ENCODE peak calls at places on chromosomes 1 and 21, in five cellular contexts. Z is cardiac muscle cell, L is heart left ventricle, I is right lobe of liver, R is thyroid gland. E is an unnamed sample. For H3K36me3 and H3K9me3, the result is how much of the 10 kb centered on the place peaks cover.

GRCh38 chr1:53470155-53470554 is 11.0 kb downstream of the DMRTB1 start:
- DNase-seq in Z (peak), R (peak), L (peak), I (peak), E (peak)

GRCh38 chr1:211036701-211037494 is 97.0 kb downstream of the KCNH1 start:
- DNase-seq in Z (peak), I (no peak), L (no peak), R (no peak), E (peak)

GRCh38 chr21:35147439-35147838 is 98.3 kb upstream of the RUNX1 start:
- DNase-seq in R (no peak), L (no peak), Z (no peak), I (no peak), E (no peak)

GRCh38 chr1:59350521-59350920 is 53.6 kb downstream of the FGGY start:
- DNase-seq in R (no peak), Z (peak), I (no peak), L (no peak), E (no peak)

GRCh38 chr1:101388904-101389546 is 152.2 kb downstream of the S1PR1 start:
- DNase-seq in I (no peak), L (no peak), Z (peak), R (no peak), E (no peak)

GRCh38 chr1:198534540-198535413 is 5.7 kb downstream of the ATP6V1G3 start:
- DNase-seq in L (no peak), R (no peak), Z (no peak), I (no peak), E (no peak)

GRCh38 chr1:204154525-204155255 is 2.8 kb upstream of the ETNK2 start:
- DNase-seq in I (no peak), Z (no peak), R (no peak), L (no peak), E (no peak)

GRCh38 chr21:35578831-35579470 is 481.4 kb downstream of the SETD4 start:
- DNase-seq in Z (peak), L (no peak), R (no peak), I (no peak), E (no peak)

GRCh38 chr1:225710804-225711203 is 57.9 kb upstream of the ENAH start:
- DNase-seq in R (no peak), Z (peak), I (no peak), L (no peak), E (no peak)

GRCh38 chr21:36092676-36093075 is 22.9 kb downstream of the CBR1 start:
- DNase-seq in Z (no peak), R (no peak), I (no peak), L (no peak), E (no peak)

GRCh38 chr1:225946082-225946620 is 5.1 kb upstream of the LEFTY2 start:
- DNase-seq in L (no peak), Z (no peak), I (no peak), R (no peak), E (no peak)

GRCh38 chr1:39275836-39276507 is 71.5 kb downstream of the MACF1 start:
- DNase-seq in R (no peak), I (no peak), L (no peak), Z (no peak), E (no peak)

GRCh38 chr1:207691006-207691405 is 46.1 kb downstream of the CR1L start:
- DNase-seq in I (no peak), Z (no peak), L (no peak), R (no peak), E (no peak)

GRCh38 chr1:31795096-31795675 is 20.6 kb downstream of the SPOCD1 start:
- DNase-seq in I (no peak), Z (no peak), L (no peak), R (no peak), E (no peak)

GRCh38 chr21:18917602-18918001 is 514.0 kb upstream of the TMPRSS15 start:
- DNase-seq in Z (no peak), R (no peak), L (no peak), I (no peak), E (no peak)

GRCh38 chr1:243930822-243931671 is 81.0 kb upstream of the AKT3 start:
- DNase-seq in L (no peak), R (no peak), Z (peak), I (no peak), E (peak)

GRCh38 chr1:233253231-233254038 is 42.1 kb downstream of the PCNX2 start:
- DNase-seq in I (no peak), L (no peak), Z (peak), R (no peak), E (no peak)

GRCh38 chr1:51442198-51442597 is 76.9 kb downstream of the EPS15 start:
- DNase-seq in L (no peak), Z (no peak), I (no peak), R (no peak), E (no peak)

GRCh38 chr1:41823453-41823852 is 95.3 kb downstream of the HIVEP3 start:
- DNase-seq in R (peak), Z (peak), L (no peak), I (no peak), E (peak)

GRCh38 chr1:94660994-94661393 is 119.4 kb upstream of the F3 start:
- DNase-seq in Z (peak), I (no peak), R (no peak), L (no peak), E (peak)

GRCh38 chr1:113074237-113074636 is 1.2 kb downstream of the LRIG2 start:
- DNase-seq in I (no peak), L (no peak), R (no peak), Z (no peak), E (no peak)

GRCh38 chr1:1677718-1678580 is 14.6 kb downstream of the SLC35E2B start:
- DNase-seq in Z (no peak), R (no peak), L (peak), I (no peak), E (no peak)

GRCh38 chr1:207811920-207812720 is 60.3 kb downstream of the CD46 start:
- DNase-seq in L (peak), R (peak), Z (peak), I (peak), E (no peak)

GRCh38 chr1:234188454-234188792 is 184.8 kb upstream of the COA6 start:
- DNase-seq in R (no peak), Z (no peak), L (no peak), I (no peak), E (no peak)

GRCh38 chr1:64982134-64982533 is 15.8 kb upstream of the JAK1 start:
- DNase-seq in Z (no peak), R (no peak), L (no peak), I (no peak), E (no peak)

GRCh38 chr1:107776898-107777663 is 187.9 kb downstream of the VAV3 start:
- DNase-seq in L (no peak), Z (no peak), I (no peak), R (no peak), E (no peak)

GRCh38 chr1:47180603-47181094 is 9.2 kb downstream of the PDZK1IP1 start:
- DNase-seq in L (no peak), I (no peak), R (peak), Z (peak), E (no peak)

GRCh38 chr1:41322835-41323234 is 38.4 kb upstream of the FOXO6 start:
- DNase-seq in L (no peak), Z (peak), R (no peak), I (peak), E (peak)

GRCh38 chr1:34858901-34859441 is 578 bp downstream of the SMIM12 start:
- DNase-seq in R (no peak), Z (peak), I (peak), L (no peak), E (peak)

GRCh38 chr1:208058212-208059155 is 147.6 kb upstream of the CD34 start:
- DNase-seq in Z (peak), I (no peak), R (peak), L (no peak), E (no peak)

GRCh38 chr1:204941415-204942338 is 71.0 kb downstream of the NFASC start:
- DNase-seq in Z (peak), R (peak), I (peak), L (peak), E (peak)

GRCh38 chr1:6105218-6105679 is 59.6 kb downstream of the KCNAB2 start:
- DNase-seq in L (peak), I (no peak), Z (no peak), R (no peak), E (no peak)

GRCh38 chr1:15939181-15940109 is 36.5 kb downstream of the ZBTB17 start:
- DNase-seq in I (peak), L (peak), Z (no peak), R (peak), E (peak)
- H3K36me3 ChIP-seq in I (half or more), L (half or more), Z (half or more), R (half or more), E (half or more)

GRCh38 chr1:228094432-228095016 is 8.6 kb downstream of the C1orf35 start:
- DNase-seq in I (no peak), L (no peak), Z (no peak), R (no peak), E (no peak)
- H3K9me3 ChIP-seq in I (under half), L (under half), Z (under half), R (under half), E (under half)

GRCh38 chr1:16209847-16210407 is 2.5 kb downstream of the ARHGEF19 start:
- DNase-seq in Z (no peak), L (no peak), I (no peak), R (no peak), E (peak)

GRCh38 chr1:16212251-16212961 is at the start of gene ARHGEF19:
- DNase-seq in L (no peak), Z (no peak), I (no peak), R (peak), E (no peak)

GRCh38 chr1:16210581-16210980 is 1.9 kb downstream of the ARHGEF19 start:
- DNase-seq in I (no peak), R (no peak), L (no peak), Z (no peak), E (no peak)

GRCh38 chr1:16211824-16212223 is 628 bp downstream of the ARHGEF19 start:
- DNase-seq in L (peak), I (no peak), Z (no peak), R (no peak), E (no peak)

DNA sequence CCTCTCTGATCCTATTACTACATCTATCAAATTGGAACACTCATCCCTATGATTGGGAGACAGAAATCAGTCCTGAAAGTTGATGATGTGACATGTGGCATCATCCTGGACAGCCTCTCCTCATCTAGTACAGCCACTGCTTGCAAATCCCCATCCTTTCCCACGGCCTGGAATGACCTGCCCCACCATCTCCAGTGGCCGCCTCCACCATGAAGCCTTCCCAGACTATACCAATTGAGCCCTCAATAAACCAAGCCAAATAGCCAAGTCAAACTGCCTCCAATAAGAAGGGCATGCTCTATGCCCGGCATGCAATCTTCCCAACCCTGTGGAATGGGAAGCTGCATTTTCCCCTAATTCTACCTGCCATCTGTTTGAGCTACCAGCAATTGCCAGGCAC is 561 bp upstream of the ARHGEF19 start:
- DNase-seq in Z (no peak), I (no peak), L (peak), R (no peak), E (no peak)
- H3K4me3 ChIP-seq in Z (no peak), I (no peak), L (no peak), R (no peak), E (no peak)

GRCh38 chr1:235714205-235714897 is 64.8 kb upstream of the GNG4 start:
- DNase-seq in Z (no peak), L (no peak), R (no peak), I (no peak), E (no peak)
- H3K36me3 ChIP-seq in Z (under half), L (half or more), R (under half), I (under half), E (half or more)

GRCh38 chr1:81151300-81151699 is 649.4 kb upstream of the ADGRL2 start:
- DNase-seq in Z (peak), I (no peak), L (no peak), R (no peak), E (no peak)
- H3K9me3 ChIP-seq in Z (under half), I (under half), L (under half), R (under half), E (under half)

GRCh38 chr1:18112611-18113010 is 5.0 kb downstream of the IGSF21 start:
- DNase-seq in L (no peak), R (no peak), Z (no peak), I (no peak), E (no peak)

GRCh38 chr1:18109756-18110597 is 2.4 kb downstream of the IGSF21 start:
- DNase-seq in Z (no peak), L (peak), R (peak), I (peak), E (no peak)

GRCh38 chr1:18111605-18112297 is 4.2 kb downstream of the IGSF21 start:
- DNase-seq in I (no peak), Z (no peak), R (no peak), L (no peak), E (no peak)

GRCh38 chr1:18110598-18110939 is 3.0 kb downstream of the IGSF21 start:
- DNase-seq in Z (no peak), I (no peak), L (no peak), R (no peak), E (no peak)

DNA sequence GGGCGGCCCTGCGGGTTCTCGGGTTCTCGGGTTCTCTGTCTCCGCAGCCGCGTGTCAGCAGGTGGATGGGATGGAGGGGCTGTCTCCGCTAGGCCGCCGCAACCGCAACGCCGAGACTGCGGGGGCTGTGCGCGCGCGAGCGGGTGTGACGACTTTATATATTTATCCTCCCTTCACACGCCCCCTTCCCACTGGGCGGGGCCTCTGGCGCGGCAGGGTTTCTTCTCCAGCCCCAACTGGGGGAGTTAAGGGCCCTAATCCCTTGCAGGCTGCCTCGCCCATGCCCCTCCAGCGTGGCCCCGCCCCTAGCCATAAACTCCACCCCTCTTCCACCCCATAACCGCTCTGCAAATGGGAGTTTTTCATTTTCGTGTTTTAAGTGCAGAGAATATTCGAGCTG is 3.4 kb downstream of the IGSF21 start:
- DNase-seq in L (peak), I (no peak), R (no peak), Z (no peak), E (no peak)
- H3K4me3 ChIP-seq in L (peak), I (peak), R (no peak), Z (peak), E (no peak)

GRCh38 chr1:228941673-228942072 is 206.4 kb downstream of the RHOU start:
- DNase-seq in L (no peak), Z (no peak), R (no peak), I (no peak), E (no peak)
- H3K36me3 ChIP-seq in L (under half), Z (under half), R (under half), I (under half), E (under half)

E was measured in adipocyte.